ENCODE peak calls at places on chromosome 13, in seven cellular contexts. K, I, F, C, L, U and D are unnamed samples.

GRCh38 chr13:34017231-34017630 is 199.3 kb downstream of the RFC3 start:
- DNase-seq in C (no peak), L (no peak), K (no peak), I (no peak), U (no peak), F (no peak), D (no peak)

GRCh38 chr13:87953381-87953780 is 282.2 kb downstream of the SLITRK5 start:
- DNase-seq in C (no peak), I (no peak), U (no peak), L (no peak), K (no peak), F (no peak), D (no peak)

GRCh38 chr13:50684366-50684765 is 159.1 kb downstream of the DLEU7 start:
- DNase-seq in C (peak; percentile 55), L (peak; percentile 41), K (peak; percentile 11), I (peak; percentile 36), U (peak; percentile 51), F (no peak), D (no peak)

GRCh38 chr13:112603641-112604220 is 15.8 kb upstream of the TUBGCP3 start:
- DNase-seq in U (peak; percentile 16), I (no peak), C (no peak), F (no peak), K (no peak), L (no peak), D (no peak)

GRCh38 chr13:74070513-74070912 is 63.7 kb downstream of the KLF12 start:
- DNase-seq in L (no peak), F (no peak), K (no peak), I (no peak), U (no peak), C (no peak), D (no peak)

GRCh38 chr13:30331331-30331771 is 24.0 kb upstream of the KATNAL1 start:
- DNase-seq in U (no peak), F (peak; percentile 77), I (peak; percentile 76), C (no peak), K (peak; percentile 26), L (no peak), D (no peak)

GRCh38 chr13:33205804-33206221 is 79.7 kb downstream of the STARD13 start:
- DNase-seq in F (no peak), K (no peak), U (peak; percentile 55), C (no peak), I (peak; percentile 56), L (no peak), D (no peak)

GRCh38 chr13:98279473-98280175 is 102.6 kb upstream of the RNF113B start:
- DNase-seq in F (no peak), K (no peak), U (no peak), C (no peak), L (no peak), I (no peak), D (peak; percentile 93)

GRCh38 chr13:31242342-31242741 is 42.6 kb downstream of the B3GLCT start:
- DNase-seq in L (no peak), K (no peak), I (no peak), F (no peak), U (no peak), C (no peak), D (no peak)

GRCh38 chr13:113393572-113394503 is 29.9 kb upstream of the GRTP1 start:
- DNase-seq in F (peak; percentile 81), C (peak; percentile 92), L (peak; percentile 89), I (peak; percentile 88), K (peak; percentile 83), U (peak; percentile 83), D (peak; percentile 81)

GRCh38 chr13:36445806-36446423 is 13.6 kb downstream of the CCNA1 start:
- DNase-seq in K (no peak), L (no peak), I (no peak), F (no peak), U (no peak), C (no peak), D (no peak)

GRCh38 chr13:23643828-23644419 is 73.7 kb downstream of the TNFRSF19 start:
- DNase-seq in L (no peak), F (no peak), K (no peak), C (no peak), U (no peak), I (no peak), D (no peak)

GRCh38 chr13:30107536-30108136 is 199.7 kb downstream of the KATNAL1 start:
- DNase-seq in C (no peak), L (no peak), K (peak; percentile 17), F (no peak), I (peak; percentile 32), U (no peak), D (no peak)

GRCh38 chr13:82447452-82448030 is 1434.7 kb downstream of the SLITRK1 start:
- DNase-seq in K (no peak), F (no peak), C (no peak), U (no peak), I (no peak), L (no peak), D (no peak)

GRCh38 chr13:75904012-75904411 is 267.9 kb downstream of the LMO7 start:
- DNase-seq in L (no peak), U (no peak), I (no peak), K (no peak), C (no peak), F (no peak), D (no peak)

GRCh38 chr13:73519720-73520119 is 460.9 kb downstream of the KLF5 start:
- DNase-seq in U (no peak), I (no peak), F (no peak), K (no peak), L (no peak), C (no peak), D (no peak)

GRCh38 chr13:54449922-54450321 is 1421.3 kb downstream of the OLFM4 start:
- DNase-seq in U (no peak), L (no peak), C (no peak), F (no peak), K (no peak), I (no peak), D (no peak)

GRCh38 chr13:27101289-27101688 is 70.3 kb downstream of the USP12 start:
- DNase-seq in C (no peak), U (no peak), F (no peak), L (no peak), I (no peak), K (no peak), D (no peak)

GRCh38 chr13:27104606-27105005 is 67.0 kb downstream of the USP12 start:
- DNase-seq in I (no peak), K (no peak), F (no peak), L (no peak), C (no peak), U (no peak), D (no peak)

GRCh38 chr13:27101847-27102246 is 69.8 kb downstream of the USP12 start:
- DNase-seq in U (no peak), K (no peak), C (no peak), F (no peak), L (no peak), I (no peak), D (no peak)

GRCh38 chr13:27110056-27110746 is 61.4 kb downstream of the USP12 start:
- DNase-seq in U (no peak), L (no peak), K (no peak), F (no peak), C (no peak), I (no peak), D (no peak)

DNA sequence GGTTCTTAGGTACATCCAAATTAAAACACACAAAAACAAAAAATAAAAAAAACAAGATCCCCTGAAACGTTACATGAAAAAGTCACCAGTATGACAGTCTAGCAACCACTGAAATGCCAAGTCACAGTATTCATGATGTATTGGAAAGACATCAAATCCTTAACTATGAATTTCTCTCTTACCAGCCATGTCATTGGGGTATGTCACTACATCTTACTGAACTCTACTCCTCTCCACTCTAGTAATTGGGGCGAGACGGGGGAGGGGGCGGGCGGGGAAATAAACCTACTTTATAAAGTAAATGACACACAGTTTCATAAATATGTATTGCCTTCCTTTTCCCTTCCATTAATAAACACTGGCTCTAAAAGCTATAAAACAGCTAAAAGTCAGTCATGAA is 65.5 kb downstream of the USP12 start:
- DNase-seq in U (no peak), K (no peak), L (no peak), F (no peak), C (no peak), I (no peak), D (no peak)
- TF ChIP-seq POLR2A in U (no peak), K (no peak), L (no peak), F (no peak), C (no peak), I (no peak), D (no peak)

DNA sequence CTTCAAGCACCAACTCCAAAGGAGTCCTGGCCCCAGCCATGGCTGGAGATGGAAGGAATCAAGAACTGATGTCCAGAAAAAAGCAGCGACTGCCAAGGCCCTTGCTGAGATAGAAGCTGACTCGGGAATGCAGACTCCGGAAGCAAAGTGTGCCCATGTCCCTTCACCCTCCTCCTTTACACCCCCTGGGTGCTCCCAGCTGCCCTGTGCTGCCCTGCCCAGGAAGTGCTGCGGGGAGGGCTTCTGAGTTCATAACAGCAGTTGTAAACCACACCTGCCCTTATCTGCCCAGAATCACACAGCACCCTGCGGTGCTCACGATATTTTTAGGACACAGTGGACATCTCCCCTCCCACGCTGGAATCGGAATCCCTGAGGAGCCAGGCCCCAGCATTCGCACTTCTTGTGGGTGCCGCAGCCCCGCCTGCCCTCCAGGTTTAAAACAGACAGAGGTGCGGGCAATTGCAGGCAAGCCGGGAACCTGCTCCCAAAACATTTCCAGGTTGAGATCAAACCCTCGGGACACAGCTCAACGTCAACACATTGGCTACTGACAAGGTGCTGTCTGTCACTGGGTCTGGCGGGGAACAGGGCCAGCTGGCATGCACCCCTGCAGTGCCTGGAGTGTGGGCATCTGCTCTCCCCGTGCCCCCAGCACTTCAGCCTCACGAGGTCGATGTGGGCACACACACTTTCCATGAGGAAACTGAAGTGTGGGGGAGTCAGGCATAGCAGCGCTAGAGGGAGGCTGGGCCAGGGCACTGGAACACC is 36.9 kb downstream of the RAB20 start:
- DNase-seq in K (peak; percentile 88), I (peak; percentile 65), U (peak; percentile 56), L (peak; percentile 93), F (no peak), C (peak; percentile 89), D (peak; percentile 97)
- H3K4me1 ChIP-seq in K (peaks cover 47% of the 10 kb centered on the region), I (peaks cover 84% of the 10 kb centered on the region), U (peaks cover 84% of the 10 kb centered on the region), L (peaks cover 63% of the 10 kb centered on the region), F (peaks cover 8% of the 10 kb centered on the region), C (peaks cover 19% of the 10 kb centered on the region), D (peaks cover 91% of the 10 kb centered on the region)

GRCh38 chr13:100987993-100988392 is 313.4 kb upstream of the TMTC4 start:
- DNase-seq in F (no peak), I (no peak), C (no peak), L (no peak), U (no peak), K (no peak), D (no peak)
- TF ChIP-seq CTCF in F (no peak), I (no peak), C (no peak), L (no peak), U (no peak), K (no peak), D (no peak)

DNA sequence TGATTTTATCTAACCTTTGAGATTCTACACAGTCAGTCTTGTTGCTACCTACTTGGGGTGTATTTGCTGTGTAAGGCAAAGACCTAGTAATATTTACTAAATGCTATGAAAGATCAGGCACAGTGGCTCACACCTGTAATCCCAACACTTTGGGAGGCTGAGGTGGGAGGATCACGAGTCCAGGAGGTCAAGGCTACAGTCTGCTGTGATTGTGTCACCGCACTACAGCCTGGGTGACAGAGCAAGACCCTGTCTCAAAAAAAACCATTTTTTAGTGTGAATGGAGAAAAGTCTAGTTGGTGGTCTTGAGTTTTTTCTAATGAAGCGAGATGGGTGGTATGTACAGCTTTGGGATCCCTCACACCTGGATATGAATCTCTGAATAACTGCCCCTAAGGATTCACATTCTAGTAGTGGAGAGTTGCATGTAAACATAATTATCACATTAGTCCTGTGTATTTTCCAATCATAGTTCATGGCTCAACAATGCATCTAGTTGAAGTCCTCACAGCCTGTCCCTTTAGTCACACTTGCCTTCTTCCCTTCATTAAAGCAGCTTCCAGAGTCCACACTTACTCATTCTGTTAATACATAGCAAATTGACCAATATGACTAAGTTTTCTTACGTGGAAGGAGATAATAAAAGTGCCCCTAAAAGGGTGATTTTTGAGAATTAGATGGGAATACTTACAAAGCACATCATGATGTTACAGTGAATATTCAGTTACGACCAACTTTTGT is 7.4 kb downstream of the RPL21 start:
- DNase-seq in C (no peak), K (no peak), U (no peak), L (no peak), I (no peak), F (no peak), D (no peak)
- TF ChIP-seq POLR2A in C (no peak), K (no peak), U (no peak), L (no peak), I (no peak), F (no peak), D (no peak)